ENCODE peak calls at places on chromosomes 7 and 10, in six cellular contexts. One of them, this sample, is unnamed.

GRCh38 chr7:130397472-130397871 is 17.2 kb downstream of the CPA1 start:
- DNase-seq in ovary: no peak
- DNase-seq in effector memory CD4-positive, alpha-beta T cell: no peak
- DNase-seq in tibial artery: no peak
- DNase-seq in thyroid gland: no peak
- DNase-seq in mammary epithelial cell: no peak
- DNase-seq in this sample: no peak

GRCh38 chr7:123198668-123199652 is 809 bp downstream of the SLC13A1 start:
- DNase-seq in ovary: no peak
- DNase-seq in effector memory CD4-positive, alpha-beta T cell: no peak
- DNase-seq in tibial artery: no peak
- DNase-seq in thyroid gland: no peak
- DNase-seq in mammary epithelial cell: no peak
- DNase-seq in this sample: no peak

GRCh38 chr7:26265499-26266075 is 26.1 kb upstream of the SNX10 start:
- DNase-seq in ovary: no peak
- DNase-seq in effector memory CD4-positive, alpha-beta T cell: no peak
- DNase-seq in tibial artery: no peak
- DNase-seq in thyroid gland: no peak
- DNase-seq in mammary epithelial cell: no peak
- DNase-seq in this sample: no peak

GRCh38 chr10:99681553-99681952 is 22.2 kb downstream of the ENTPD7 start:
- DNase-seq in ovary: no peak
- DNase-seq in effector memory CD4-positive, alpha-beta T cell: no peak
- DNase-seq in tibial artery: no peak
- DNase-seq in thyroid gland: peak; percentile 5
- DNase-seq in mammary epithelial cell: peak; percentile 88
- DNase-seq in this sample: no peak

GRCh38 chr7:117972606-117973005 is 99.4 kb upstream of the CTTNBP2 start:
- DNase-seq in ovary: peak; percentile 14
- DNase-seq in effector memory CD4-positive, alpha-beta T cell: no peak
- DNase-seq in tibial artery: peak; percentile 67
- DNase-seq in thyroid gland: no peak
- DNase-seq in mammary epithelial cell: no peak
- DNase-seq in this sample: no peak

GRCh38 chr7:155938129-155938528 is 125.9 kb upstream of the SHH start:
- DNase-seq in ovary: no peak
- DNase-seq in effector memory CD4-positive, alpha-beta T cell: no peak
- DNase-seq in tibial artery: no peak
- DNase-seq in thyroid gland: no peak
- DNase-seq in mammary epithelial cell: no peak
- DNase-seq in this sample: no peak

GRCh38 chr7:78563186-78563585 is 764.6 kb downstream of the PHTF2 start:
- DNase-seq in ovary: no peak
- DNase-seq in effector memory CD4-positive, alpha-beta T cell: no peak
- DNase-seq in tibial artery: no peak
- DNase-seq in thyroid gland: no peak
- DNase-seq in mammary epithelial cell: no peak
- DNase-seq in this sample: no peak

GRCh38 chr7:123372368-123372767 is 162.0 kb downstream of the IQUB start:
- DNase-seq in ovary: no peak
- DNase-seq in effector memory CD4-positive, alpha-beta T cell: no peak
- DNase-seq in tibial artery: no peak
- DNase-seq in thyroid gland: no peak
- DNase-seq in mammary epithelial cell: no peak
- DNase-seq in this sample: no peak

GRCh38 chr10:126397640-126398382 is 9.5 kb upstream of the ADAM12 start:
- DNase-seq in ovary: no peak
- DNase-seq in effector memory CD4-positive, alpha-beta T cell: no peak
- DNase-seq in tibial artery: no peak
- DNase-seq in thyroid gland: no peak
- DNase-seq in mammary epithelial cell: peak; percentile 89
- DNase-seq in this sample: no peak

GRCh38 chr7:50851891-50852290 is 69.2 kb upstream of the GRB10 start:
- DNase-seq in ovary: no peak
- DNase-seq in effector memory CD4-positive, alpha-beta T cell: no peak
- DNase-seq in tibial artery: peak; percentile 52
- DNase-seq in thyroid gland: no peak
- DNase-seq in mammary epithelial cell: no peak
- DNase-seq in this sample: no peak

GRCh38 chr7:91325731-91326130 is 61.5 kb downstream of the FZD1 start:
- DNase-seq in ovary: no peak
- DNase-seq in effector memory CD4-positive, alpha-beta T cell: no peak
- DNase-seq in tibial artery: no peak
- DNase-seq in thyroid gland: no peak
- DNase-seq in mammary epithelial cell: no peak
- DNase-seq in this sample: no peak

GRCh38 chr10:104300002-104300735 is 31.2 kb downstream of the GSTO2 start:
- DNase-seq in ovary: peak; percentile 85
- DNase-seq in effector memory CD4-positive, alpha-beta T cell: no peak
- DNase-seq in tibial artery: peak; percentile 88
- DNase-seq in thyroid gland: no peak
- DNase-seq in mammary epithelial cell: peak; percentile 74
- DNase-seq in this sample: no peak

GRCh38 chr10:50625663-50626062 is 1.9 kb upstream of the SGMS1 start:
- DNase-seq in ovary: no peak
- DNase-seq in effector memory CD4-positive, alpha-beta T cell: no peak
- DNase-seq in tibial artery: no peak
- DNase-seq in thyroid gland: no peak
- DNase-seq in mammary epithelial cell: no peak
- DNase-seq in this sample: no peak

GRCh38 chr10:78596556-78596955 is 472.2 kb upstream of the ZMIZ1 start:
- DNase-seq in ovary: no peak
- DNase-seq in effector memory CD4-positive, alpha-beta T cell: no peak
- DNase-seq in tibial artery: no peak
- DNase-seq in thyroid gland: no peak
- DNase-seq in mammary epithelial cell: no peak
- DNase-seq in this sample: no peak

GRCh38 chr7:16034866-16035265 is 348.4 kb upstream of the MEOX2 start:
- DNase-seq in ovary: no peak
- DNase-seq in effector memory CD4-positive, alpha-beta T cell: no peak
- DNase-seq in tibial artery: no peak
- DNase-seq in thyroid gland: no peak
- DNase-seq in mammary epithelial cell: no peak
- DNase-seq in this sample: no peak

GRCh38 chr7:98830972-98831548 is 38.8 kb downstream of the TMEM130 start:
- DNase-seq in ovary: no peak
- DNase-seq in effector memory CD4-positive, alpha-beta T cell: no peak
- DNase-seq in tibial artery: no peak
- DNase-seq in thyroid gland: no peak
- DNase-seq in mammary epithelial cell: no peak
- DNase-seq in this sample: no peak

GRCh38 chr10:60003709-60004191 is 97.4 kb upstream of the CCDC6 start:
- DNase-seq in ovary: no peak
- DNase-seq in effector memory CD4-positive, alpha-beta T cell: no peak
- DNase-seq in tibial artery: no peak
- DNase-seq in thyroid gland: no peak
- DNase-seq in mammary epithelial cell: no peak
- DNase-seq in this sample: no peak

GRCh38 chr10:104279550-104280259 is 10.7 kb downstream of the GSTO2 start:
- DNase-seq in ovary: no peak
- DNase-seq in effector memory CD4-positive, alpha-beta T cell: no peak
- DNase-seq in tibial artery: no peak
- DNase-seq in thyroid gland: no peak
- DNase-seq in mammary epithelial cell: no peak
- DNase-seq in this sample: no peak

GRCh38 chr7:45001138-45001694 is 1.2 kb downstream of the CCM2 start:
- DNase-seq in ovary: no peak
- DNase-seq in effector memory CD4-positive, alpha-beta T cell: peak; percentile 41
- DNase-seq in tibial artery: peak; percentile 44
- DNase-seq in thyroid gland: peak; percentile 5
- DNase-seq in mammary epithelial cell: peak; percentile 71
- DNase-seq in this sample: peak; percentile 41

GRCh38 chr7:130951303-130951975 is 217.4 kb upstream of the KLF14 start:
- DNase-seq in ovary: no peak
- DNase-seq in effector memory CD4-positive, alpha-beta T cell: peak; percentile 61
- DNase-seq in tibial artery: no peak
- DNase-seq in thyroid gland: peak; percentile 88
- DNase-seq in mammary epithelial cell: no peak
- DNase-seq in this sample: no peak

GRCh38 chr7:155141562-155141961 is 71.4 kb downstream of the HTR5A start:
- DNase-seq in ovary: no peak
- DNase-seq in effector memory CD4-positive, alpha-beta T cell: no peak
- DNase-seq in tibial artery: no peak
- DNase-seq in thyroid gland: no peak
- DNase-seq in mammary epithelial cell: no peak
- DNase-seq in this sample: no peak

GRCh38 chr10:69232252-69232651 is 12.1 kb downstream of the HKDC1 start:
- DNase-seq in ovary: no peak
- DNase-seq in effector memory CD4-positive, alpha-beta T cell: no peak
- DNase-seq in tibial artery: no peak
- DNase-seq in thyroid gland: no peak
- DNase-seq in mammary epithelial cell: peak; percentile 76
- DNase-seq in this sample: no peak

GRCh38 chr10:99341860-99342517 is 12.8 kb downstream of the CNNM1 start:
- DNase-seq in ovary: no peak
- DNase-seq in effector memory CD4-positive, alpha-beta T cell: no peak
- DNase-seq in tibial artery: no peak
- DNase-seq in thyroid gland: no peak
- DNase-seq in mammary epithelial cell: peak; percentile 8
- DNase-seq in this sample: no peak

GRCh38 chr10:17409170-17409733 is 45.1 kb downstream of the ST8SIA6 start:
- DNase-seq in ovary: no peak
- DNase-seq in effector memory CD4-positive, alpha-beta T cell: no peak
- DNase-seq in tibial artery: no peak
- DNase-seq in thyroid gland: no peak
- DNase-seq in mammary epithelial cell: no peak
- DNase-seq in this sample: no peak

GRCh38 chr10:58967551-58968418 is 208.7 kb upstream of the PHYHIPL start:
- DNase-seq in ovary: no peak
- DNase-seq in effector memory CD4-positive, alpha-beta T cell: no peak
- DNase-seq in tibial artery: no peak
- DNase-seq in thyroid gland: peak; percentile 76
- DNase-seq in mammary epithelial cell: peak; percentile 19
- DNase-seq in this sample: no peak

GRCh38 chr10:43386981-43387677 is 15.7 kb downstream of the FXYD4 start:
- DNase-seq in ovary: no peak
- DNase-seq in effector memory CD4-positive, alpha-beta T cell: no peak
- DNase-seq in tibial artery: peak; percentile 62
- DNase-seq in thyroid gland: no peak
- DNase-seq in mammary epithelial cell: no peak
- DNase-seq in this sample: no peak

GRCh38 chr7:39465055-39465929 is 100.9 kb upstream of the YAE1 start:
- DNase-seq in ovary: peak; percentile 26
- DNase-seq in effector memory CD4-positive, alpha-beta T cell: no peak
- DNase-seq in tibial artery: no peak
- DNase-seq in thyroid gland: peak; percentile 65
- DNase-seq in mammary epithelial cell: peak; percentile 39
- DNase-seq in this sample: peak; percentile 48

GRCh38 chr10:35797187-35797586 is 155.1 kb upstream of the FZD8 start:
- DNase-seq in ovary: no peak
- DNase-seq in effector memory CD4-positive, alpha-beta T cell: no peak
- DNase-seq in tibial artery: no peak
- DNase-seq in thyroid gland: no peak
- DNase-seq in mammary epithelial cell: no peak
- DNase-seq in this sample: no peak

GRCh38 chr7:3397324-3397723 is 96.3 kb downstream of the SDK1 start:
- DNase-seq in ovary: no peak
- DNase-seq in effector memory CD4-positive, alpha-beta T cell: no peak
- DNase-seq in tibial artery: no peak
- DNase-seq in thyroid gland: no peak
- DNase-seq in mammary epithelial cell: no peak
- DNase-seq in this sample: no peak

GRCh38 chr10:373516-374309 is 238.5 kb downstream of the ZMYND11 start:
- DNase-seq in ovary: peak; percentile 46
- DNase-seq in effector memory CD4-positive, alpha-beta T cell: no peak
- DNase-seq in tibial artery: peak; percentile 83
- DNase-seq in thyroid gland: peak; percentile 90
- DNase-seq in mammary epithelial cell: peak; percentile 62
- DNase-seq in this sample: no peak

GRCh38 chr7:123204206-123204835 is 4.6 kb upstream of the SLC13A1 start:
- DNase-seq in ovary: no peak
- DNase-seq in effector memory CD4-positive, alpha-beta T cell: no peak
- DNase-seq in tibial artery: no peak
- DNase-seq in thyroid gland: no peak
- DNase-seq in mammary epithelial cell: no peak
- DNase-seq in this sample: no peak

GRCh38 chr7:88347098-88347497 is 40.4 kb upstream of the STEAP4 start:
- DNase-seq in ovary: no peak
- DNase-seq in effector memory CD4-positive, alpha-beta T cell: no peak
- DNase-seq in tibial artery: no peak
- DNase-seq in thyroid gland: peak; percentile 78
- DNase-seq in mammary epithelial cell: peak; percentile 69
- DNase-seq in this sample: peak; percentile 82
- H3K27ac ChIP-seq in ovary: no peak overlapping the region
- H3K27ac ChIP-seq in effector memory CD4-positive, alpha-beta T cell: no peak overlapping the region
- H3K27ac ChIP-seq in tibial artery: no peak overlapping the region
- H3K27ac ChIP-seq in thyroid gland: peak overlapping the region; percentile 43
- H3K27ac ChIP-seq in mammary epithelial cell: no peak overlapping the region
- H3K27ac ChIP-seq in this sample: no peak overlapping the region

GRCh38 chr7:137882806-137883205 is 36.0 kb upstream of the DGKI start:
- DNase-seq in ovary: no peak
- DNase-seq in effector memory CD4-positive, alpha-beta T cell: no peak
- DNase-seq in tibial artery: no peak
- DNase-seq in thyroid gland: no peak
- DNase-seq in mammary epithelial cell: no peak
- DNase-seq in this sample: no peak
- H3K36me3 ChIP-seq in ovary: no peaks in the 10 kb centered on the region
- H3K36me3 ChIP-seq in effector memory CD4-positive, alpha-beta T cell: peaks cover 58% of the 10 kb centered on the region
- H3K36me3 ChIP-seq in tibial artery: peaks cover 51% of the 10 kb centered on the region
- H3K36me3 ChIP-seq in thyroid gland: peaks cover 48% of the 10 kb centered on the region
- H3K36me3 ChIP-seq in mammary epithelial cell: no peaks in the 10 kb centered on the region
- H3K36me3 ChIP-seq in this sample: peaks cover 64% of the 10 kb centered on the region

GRCh38 chr7:151679868-151680534 is 160.3 kb upstream of the RHEB start:
- DNase-seq in ovary: no peak
- DNase-seq in effector memory CD4-positive, alpha-beta T cell: no peak
- DNase-seq in tibial artery: no peak
- DNase-seq in thyroid gland: no peak
- DNase-seq in mammary epithelial cell: peak; percentile 15
- DNase-seq in this sample: no peak
- H3K4me3 ChIP-seq in ovary: no peak overlapping the region
- H3K4me3 ChIP-seq in effector memory CD4-positive, alpha-beta T cell: no peak overlapping the region
- H3K4me3 ChIP-seq in tibial artery: no peak overlapping the region
- H3K4me3 ChIP-seq in thyroid gland: no peak overlapping the region
- H3K4me3 ChIP-seq in mammary epithelial cell: no peak overlapping the region
- H3K4me3 ChIP-seq in this sample: no peak overlapping the region

DNA sequence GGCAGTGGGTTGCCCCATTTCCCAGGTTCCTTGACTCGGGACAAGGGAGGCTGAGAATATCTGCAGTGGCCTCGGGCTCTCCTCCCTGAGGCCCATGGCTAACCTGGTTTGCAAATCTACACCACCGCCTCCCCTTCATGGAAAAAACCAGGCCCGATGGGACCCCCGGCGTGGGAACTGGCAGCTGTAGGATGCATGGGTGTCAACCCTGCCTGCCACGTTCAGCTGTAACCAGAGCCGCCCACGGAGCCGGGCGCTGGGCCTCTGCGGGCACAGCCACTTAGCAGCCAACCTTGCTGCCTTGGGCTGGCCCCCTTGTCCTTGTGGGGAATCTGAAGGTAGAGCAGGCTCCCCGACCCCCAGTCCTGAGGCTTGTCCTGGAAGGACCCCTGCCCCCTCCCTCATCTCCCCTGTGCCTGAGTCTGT is 1.6 kb downstream of the PWWP2B start:
- DNase-seq in ovary: peak; percentile 18
- DNase-seq in effector memory CD4-positive, alpha-beta T cell: no peak
- DNase-seq in tibial artery: no peak
- DNase-seq in thyroid gland: peak; percentile 7
- DNase-seq in mammary epithelial cell: no peak
- DNase-seq in this sample: peak; percentile 80
- H3K27ac ChIP-seq in ovary: no peak overlapping the region
- H3K27ac ChIP-seq in effector memory CD4-positive, alpha-beta T cell: no peak overlapping the region
- H3K27ac ChIP-seq in tibial artery: no peak overlapping the region
- H3K27ac ChIP-seq in thyroid gland: peak overlapping the region; percentile 5
- H3K27ac ChIP-seq in mammary epithelial cell: no peak overlapping the region
- H3K27ac ChIP-seq in this sample: peak overlapping the region; percentile 99

GRCh38 chr10:131948501-131948900 is 33.2 kb downstream of the BNIP3 start:
- DNase-seq in ovary: no peak
- DNase-seq in effector memory CD4-positive, alpha-beta T cell: no peak
- DNase-seq in tibial artery: peak; percentile 53
- DNase-seq in thyroid gland: no peak
- DNase-seq in mammary epithelial cell: no peak
- DNase-seq in this sample: no peak
- H3K36me3 ChIP-seq in ovary: no peaks in the 10 kb centered on the region
- H3K36me3 ChIP-seq in effector memory CD4-positive, alpha-beta T cell: peaks cover 41% of the 10 kb centered on the region
- H3K36me3 ChIP-seq in tibial artery: peaks cover 23% of the 10 kb centered on the region
- H3K36me3 ChIP-seq in thyroid gland: peaks cover 33% of the 10 kb centered on the region
- H3K36me3 ChIP-seq in mammary epithelial cell: peaks cover 15% of the 10 kb centered on the region
- H3K36me3 ChIP-seq in this sample: peaks cover 71% of the 10 kb centered on the region

This sample was measured in upper lobe of left lung.